ENCODE peak calls at places on chromosome 2, in seven cellular contexts. I is MM.1S; Q is fibroblast of lung; R is naive thymus-derived CD4-positive, alpha-beta T cell; F is aorta; U is body of pancreas; Y is mucosa of descending colon. Z is an unnamed sample. For H3K4me1, the result is how much of the 10 kb centered on the place peaks cover.

GRCh38 chr2:3169106-3169870 is 208.3 kb downstream of the EIPR1 start:
- DNase-seq in I (no peak), Q (peak), R (no peak), F (no peak), U (no peak), Y (no peak), Z (no peak)

GRCh38 chr2:225512873-225513580 is 113.5 kb downstream of the NYAP2 start:
- DNase-seq in I (no peak), Q (peak), R (no peak), F (no peak), U (no peak), Y (no peak), Z (no peak)

GRCh38 chr2:158963036-158963435 is 5.4 kb upstream of the TANC1 start:
- DNase-seq in I (no peak), Q (no peak), R (no peak), F (no peak), U (no peak), Y (no peak), Z (no peak)

GRCh38 chr2:232571026-232571474 is 20.6 kb downstream of the EIF4E2 start:
- DNase-seq in I (no peak), Q (no peak), R (no peak), F (no peak), U (peak), Y (no peak), Z (peak)

GRCh38 chr2:121707344-121707919 is 29.2 kb downstream of the NIFK start:
- DNase-seq in I (no peak), Q (peak), R (no peak), F (no peak), U (peak), Y (no peak), Z (no peak)

GRCh38 chr2:33291278-33292013 is 185.0 kb upstream of the RASGRP3 start:
- DNase-seq in I (no peak), Q (peak), R (no peak), F (no peak), U (peak), Y (no peak), Z (no peak)

GRCh38 chr2:171514908-171515582 is 7.2 kb upstream of the CYBRD1 start:
- DNase-seq in I (no peak), Q (no peak), R (no peak), F (no peak), U (no peak), Y (no peak), Z (no peak)

GRCh38 chr2:190718652-190719526 is 70.0 kb downstream of the NAB1 start:
- DNase-seq in I (no peak), Q (peak), R (no peak), F (peak), U (peak), Y (no peak), Z (peak)

GRCh38 chr2:219174801-219175200 is 1.9 kb downstream of the CNPPD1 start:
- DNase-seq in I (no peak), Q (no peak), R (no peak), F (no peak), U (no peak), Y (no peak), Z (no peak)

GRCh38 chr2:231933916-231934401 is 7.8 kb upstream of the NPPC start:
- DNase-seq in I (no peak), Q (no peak), R (no peak), F (no peak), U (no peak), Y (peak), Z (no peak)

GRCh38 chr2:186426153-186427016 is 59.7 kb upstream of the ZC3H15 start:
- DNase-seq in I (peak), Q (peak), R (peak), F (no peak), U (no peak), Y (no peak), Z (no peak)

GRCh38 chr2:82260521-82260920 is 1956.0 kb upstream of the LRRTM1 start:
- DNase-seq in I (no peak), Q (no peak), R (no peak), F (no peak), U (no peak), Y (no peak), Z (no peak)

GRCh38 chr2:159285929-159286708 is at the start of gene WDSUB1:
- DNase-seq in I (peak), Q (peak), R (no peak), F (peak), U (peak), Y (peak), Z (peak)

GRCh38 chr2:26482211-26483026 is 4.5 kb upstream of the OTOF start:
- DNase-seq in I (no peak), Q (no peak), R (no peak), F (no peak), U (no peak), Y (peak), Z (peak)

GRCh38 chr2:152571035-152571766 is 146.1 kb downstream of the PRPF40A start:
- DNase-seq in I (no peak), Q (no peak), R (no peak), F (no peak), U (no peak), Y (no peak), Z (no peak)

GRCh38 chr2:66481100-66481549 is 46.2 kb downstream of the MEIS1 start:
- DNase-seq in I (no peak), Q (peak), R (no peak), F (no peak), U (peak), Y (no peak), Z (no peak)

GRCh38 chr2:50746526-50746925 is 285.4 kb downstream of the NRXN1 start:
- DNase-seq in I (peak), Q (peak), R (no peak), F (no peak), U (peak), Y (no peak), Z (no peak)

GRCh38 chr2:23485261-23485660 is 100.3 kb downstream of the KLHL29 start:
- DNase-seq in I (no peak), Q (no peak), R (no peak), F (no peak), U (no peak), Y (no peak), Z (no peak)

GRCh38 chr2:170587937-170588336 is 127.2 kb upstream of the SP5 start:
- DNase-seq in I (no peak), Q (no peak), R (no peak), F (no peak), U (no peak), Y (no peak), Z (no peak)

GRCh38 chr2:44342854-44343253 is 18.4 kb downstream of the PREPL start:
- DNase-seq in I (peak), Q (no peak), R (peak), F (no peak), U (peak), Y (no peak), Z (no peak)

GRCh38 chr2:65381607-65382032 is 50.8 kb downstream of the SPRED2 start:
- DNase-seq in I (no peak), Q (no peak), R (no peak), F (no peak), U (no peak), Y (no peak), Z (no peak)

GRCh38 chr2:65386340-65386739 is 46.1 kb downstream of the SPRED2 start:
- DNase-seq in I (no peak), Q (no peak), R (no peak), F (no peak), U (no peak), Y (no peak), Z (no peak)

GRCh38 chr2:65382323-65382722 is 50.1 kb downstream of the SPRED2 start:
- DNase-seq in I (no peak), Q (peak), R (no peak), F (no peak), U (no peak), Y (no peak), Z (no peak)

GRCh38 chr2:65382776-65383357 is 49.5 kb downstream of the SPRED2 start:
- DNase-seq in I (peak), Q (peak), R (peak), F (peak), U (peak), Y (peak), Z (peak)

GRCh38 chr2:65383571-65384488 is 48.6 kb downstream of the SPRED2 start:
- DNase-seq in I (peak), Q (peak), R (no peak), F (no peak), U (no peak), Y (no peak), Z (no peak)
- H3K4me1 ChIP-seq in I (half or more), Q (under half), R (under half), F (under half), U (under half), Y (under half), Z (half or more)

GRCh38 chr2:222294996-222295367 is 3.8 kb downstream of the PAX3 start:
- DNase-seq in I (no peak), Q (no peak), R (no peak), F (no peak), U (no peak), Y (no peak), Z (no peak)
- H3K4me3 ChIP-seq in I (peak), Q (peak), R (no peak), F (no peak), U (no peak), Y (no peak), Z (no peak)

GRCh38 chr2:11746376-11746806 is at the start of gene LPIN1:
- DNase-seq in I (peak), Q (peak), R (peak), F (peak), U (peak), Y (peak), Z (peak)
- H3K4me1 ChIP-seq in I (under half), Q (under half), R (half or more), F (under half), U (half or more), Y (under half), Z (under half)

GRCh38 chr2:55156326-55156725 is 75.8 kb downstream of the CLHC1 start:
- DNase-seq in I (no peak), Q (peak), R (no peak), F (no peak), U (no peak), Y (no peak), Z (no peak)
- H3K4me3 ChIP-seq in I (no peak), Q (no peak), R (no peak), F (no peak), U (no peak), Y (no peak), Z (no peak)

GRCh38 chr2:40325111-40325510 is 126.8 kb downstream of the SLC8A1 start:
- DNase-seq in I (no peak), Q (peak), R (no peak), F (no peak), U (no peak), Y (no peak), Z (no peak)

GRCh38 chr2:40321224-40321623 is 130.7 kb downstream of the SLC8A1 start:
- DNase-seq in I (no peak), Q (no peak), R (no peak), F (no peak), U (no peak), Y (no peak), Z (no peak)

GRCh38 chr2:40318931-40319330 is 133.0 kb downstream of the SLC8A1 start:
- DNase-seq in I (no peak), Q (no peak), R (no peak), F (no peak), U (no peak), Y (no peak), Z (no peak)

GRCh38 chr2:40317756-40318155 is 134.1 kb downstream of the SLC8A1 start:
- DNase-seq in I (no peak), Q (no peak), R (no peak), F (no peak), U (no peak), Y (no peak), Z (no peak)

GRCh38 chr2:40321822-40322221 is 130.1 kb downstream of the SLC8A1 start:
- DNase-seq in I (no peak), Q (no peak), R (no peak), F (no peak), U (no peak), Y (no peak), Z (no peak)
- H3K4me1 ChIP-seq in I (under half), Q (under half), R (under half), F (under half), U (under half), Y (under half), Z (under half)

GRCh38 chr2:60352491-60353405 is 200.7 kb downstream of the BCL11A start:
- DNase-seq in I (no peak), Q (no peak), R (no peak), F (no peak), U (no peak), Y (peak), Z (no peak)
- H3K4me3 ChIP-seq in I (no peak), Q (no peak), R (no peak), F (no peak), U (no peak), Y (no peak), Z (no peak)

DNA sequence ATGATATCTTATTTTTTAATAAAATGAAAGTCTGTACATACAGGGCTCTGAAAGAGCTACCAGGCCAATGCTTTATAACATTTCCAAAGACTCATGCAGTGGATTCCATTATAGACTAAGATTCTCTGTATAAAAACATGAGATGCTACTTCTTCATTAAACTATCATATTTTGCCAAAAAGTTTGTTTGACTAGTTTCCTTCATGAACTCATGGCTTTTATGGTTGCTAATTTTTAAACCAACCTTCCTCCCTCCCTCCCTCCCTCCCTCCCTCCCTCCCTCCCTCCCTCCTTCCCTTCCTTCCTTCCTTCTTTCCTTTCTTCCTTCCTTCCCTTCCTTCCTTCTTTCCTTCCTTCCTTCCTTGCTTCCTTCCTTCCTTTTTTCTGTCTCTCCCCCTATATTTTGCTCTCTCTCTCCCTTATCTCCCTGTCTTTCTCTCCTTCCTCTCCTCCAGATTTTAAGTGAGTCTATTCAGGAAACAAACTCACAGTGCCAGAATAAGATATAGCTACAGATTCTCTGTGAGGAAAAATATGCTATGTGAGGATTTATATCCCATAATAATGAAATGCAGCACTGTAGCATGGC is 961.5 kb upstream of the ZEB2 start:
- DNase-seq in I (no peak), Q (no peak), R (no peak), F (no peak), U (no peak), Y (no peak), Z (no peak)
- H3K4me1 ChIP-seq in I (under half), Q (under half), R (under half), F (under half), U (under half), Y (under half), Z (under half)

Z was measured in kidney.